ENCODE peak calls at places on chromosomes 12 and 14, in ten cellular contexts. G is BE2C; I is cardiac muscle cell; C is epithelial cell of esophagus; X is progenitor cell of endocrine pancreas; J is HL-60; S is mesothelial cell of epicardium; H is psoas muscle; F is astrocyte; W is CD4-positive, alpha-beta T cell. U is an unnamed sample.

GRCh38 chr12:113040722-113041168 is 15.8 kb upstream of the DTX1 start:
- DNase-seq in C (peak; percentile 97), J (peak; percentile 72), H (peak; percentile 76), F (peak; percentile 25), I (no peak), S (no peak), G (no peak), X (no peak), W (no peak), U (peak; percentile 46)

GRCh38 chr12:89245090-89245489 is 107.2 kb downstream of the DUSP6 start:
- DNase-seq in H (no peak), I (no peak), W (peak; percentile 2), F (peak; percentile 66), X (no peak), S (no peak), C (peak; percentile 80), J (peak; percentile 47), G (no peak), U (peak; percentile 57)

GRCh38 chr12:105076098-105076497 is 8.2 kb downstream of the ALDH1L2 start:
- DNase-seq in X (no peak), I (no peak), F (peak; percentile 73), J (no peak), C (peak; percentile 76), H (no peak), G (no peak), S (no peak), W (no peak), U (peak; percentile 63)

GRCh38 chr14:58152569-58152857 is 500 bp upstream of the ARMH4 start:
- DNase-seq in I (peak; percentile 16), S (no peak), X (no peak), F (no peak), H (no peak), C (no peak), G (no peak), J (no peak), W (no peak), U (no peak)

GRCh38 chr12:51970904-51971646 is 19.6 kb downstream of the ACVR1B start:
- DNase-seq in H (no peak), F (peak; percentile 81), X (peak; percentile 17), S (no peak), W (no peak), C (peak; percentile 84), G (peak; percentile 48), I (peak; percentile 52), J (no peak), U (peak; percentile 23)

GRCh38 chr14:67413806-67414769 is 2.1 kb upstream of the PLEK2 start:
- DNase-seq in X (no peak), F (peak; percentile 76), I (no peak), W (no peak), G (peak; percentile 49), J (no peak), C (peak; percentile 94), H (no peak), S (no peak), U (peak; percentile 77)

GRCh38 chr12:21294176-21294575 is 40.5 kb downstream of the SLCO1A2 start:
- DNase-seq in S (no peak), C (peak; percentile 51), H (no peak), G (no peak), F (no peak), J (no peak), X (no peak), W (no peak), I (no peak), U (no peak)

GRCh38 chr12:132754555-132754954 is 7.1 kb downstream of the ANKLE2 start:
- DNase-seq in H (no peak), F (no peak), C (no peak), J (no peak), W (no peak), S (no peak), G (no peak), X (no peak), I (no peak), U (no peak)

GRCh38 chr14:95077380-95077779 is 79.9 kb downstream of the DICER1 start:
- DNase-seq in C (no peak), W (no peak), F (no peak), G (no peak), S (no peak), J (no peak), I (no peak), X (no peak), H (no peak), U (no peak)

GRCh38 chr14:51210594-51210993 is 29.5 kb upstream of the TMX1 start:
- DNase-seq in F (no peak), I (no peak), H (no peak), C (no peak), W (no peak), G (peak; percentile 43), S (no peak), X (no peak), J (no peak), U (no peak)

GRCh38 chr12:72141381-72141780 is 130.8 kb upstream of the TRHDE start:
- DNase-seq in C (no peak), X (no peak), I (no peak), G (no peak), J (no peak), S (no peak), W (no peak), H (no peak), F (no peak), U (peak; percentile 25)

GRCh38 chr12:105369014-105369413 is 38.5 kb downstream of the C12orf75 start:
- DNase-seq in I (no peak), S (no peak), G (no peak), J (no peak), W (no peak), X (no peak), F (peak; percentile 73), H (no peak), C (peak; percentile 42), U (peak; percentile 80)

GRCh38 chr14:55142466-55142865 is 13.4 kb downstream of the LGALS3 start:
- DNase-seq in H (no peak), C (no peak), G (no peak), J (no peak), S (no peak), W (no peak), X (no peak), F (no peak), I (no peak), U (no peak)

GRCh38 chr12:119055977-119056376 is 74.6 kb downstream of the SRRM4 start:
- DNase-seq in I (peak; percentile 14), H (no peak), C (no peak), X (no peak), W (no peak), F (no peak), G (no peak), J (no peak), S (no peak), U (no peak)

GRCh38 chr12:51951843-51952722 is 584 bp downstream of the ACVR1B start:
- DNase-seq in J (no peak), G (peak; percentile 53), W (no peak), X (peak; percentile 29), C (peak; percentile 14), I (peak; percentile 36), F (no peak), S (no peak), H (peak; percentile 33), U (no peak)

DNA sequence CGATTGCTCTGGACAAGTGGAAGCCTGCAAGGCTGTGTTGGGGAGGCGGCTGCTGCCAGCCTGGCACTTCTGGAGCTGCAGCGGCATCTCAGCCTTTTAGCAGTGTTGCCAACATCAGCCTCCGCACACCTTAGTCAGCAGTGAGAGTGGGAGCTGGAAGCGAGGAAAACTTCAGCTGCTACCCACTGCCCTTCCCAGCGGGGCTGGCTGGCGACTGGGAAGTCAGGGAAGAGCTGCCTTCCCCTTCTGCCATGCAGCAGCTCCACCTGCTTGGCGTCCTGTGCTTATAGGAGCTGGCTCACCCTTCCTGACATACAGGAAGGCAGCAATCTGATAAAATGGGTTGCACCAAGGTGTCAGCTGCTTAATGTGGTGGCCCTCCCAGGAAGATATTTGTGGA is 15.4 kb upstream of the PLEKHG3 start:
- DNase-seq in F (no peak), I (no peak), C (no peak), G (no peak), S (no peak), X (no peak), W (no peak), J (no peak), H (no peak), U (no peak)
- TF ChIP-seq CTCF in F (no peak), I (no peak), C (no peak), G (no peak), S (no peak), X (no peak), W (no peak), J (no peak), H (no peak), U (no peak)

GRCh38 chr14:22886500-22887259 is 3.7 kb downstream of the REM2 start:
- DNase-seq in W (peak; percentile 65), G (peak; percentile 64), H (peak; percentile 73), F (peak; percentile 31), C (peak; percentile 60), X (peak; percentile 68), I (peak; percentile 78), S (peak; percentile 42), J (no peak), U (no peak)
- TF ChIP-seq CTCF in W (peak; percentile 33), G (peak; percentile 7), H (no peak), F (no peak), C (peak; percentile 30), X (peak; percentile 39), I (no peak), S (no peak), J (no peak), U (no peak)

GRCh38 chr14:91897121-91897701 is 29.9 kb upstream of the TC2N start:
- DNase-seq in X (no peak), J (no peak), I (no peak), H (peak; percentile 56), G (no peak), S (no peak), W (no peak), F (peak; percentile 71), C (no peak), U (peak; percentile 34)

GRCh38 chr14:91898256-91898843 is 31.0 kb upstream of the TC2N start:
- DNase-seq in H (no peak), X (no peak), W (no peak), C (no peak), J (no peak), I (no peak), G (no peak), F (no peak), S (no peak), U (no peak)

GRCh38 chr14:91901449-91902250 is 34.3 kb upstream of the TC2N start:
- DNase-seq in W (no peak), I (no peak), S (no peak), G (no peak), H (peak; percentile 43), F (no peak), J (no peak), X (no peak), C (no peak), U (no peak)

GRCh38 chr14:91899777-91900176 is 32.4 kb upstream of the TC2N start:
- DNase-seq in F (no peak), X (no peak), W (no peak), C (no peak), J (no peak), G (no peak), S (no peak), I (no peak), H (no peak), U (no peak)

GRCh38 chr14:91899213-91899612 is 31.9 kb upstream of the TC2N start:
- DNase-seq in C (peak; percentile 42), H (no peak), X (no peak), S (no peak), W (no peak), G (no peak), F (no peak), I (no peak), J (no peak), U (no peak)
- TF ChIP-seq CTCF in C (peak; percentile 49), H (no peak), X (no peak), S (no peak), W (no peak), G (no peak), F (no peak), I (no peak), J (no peak), U (no peak)

GRCh38 chr14:104101086-104101621 is 15.7 kb downstream of the ASPG start:
- DNase-seq in F (no peak), I (no peak), S (no peak), J (no peak), H (peak; percentile 4), G (no peak), W (no peak), X (no peak), C (peak; percentile 65), U (no peak)
- TF ChIP-seq CTCF in F (no peak), I (no peak), S (no peak), J (no peak), H (no peak), G (no peak), W (no peak), X (no peak), C (no peak), U (no peak)